ENCODE peak calls at places on chromosomes 3 and 15, in five cellular contexts. M, L, I, X and Z are unnamed samples.

GRCh38 chr3:156646958-156647357 is 27.4 kb upstream of the TIPARP start:
- DNase-seq in X (no peak), L (no peak), M (no peak), I (no peak), Z (no peak)

GRCh38 chr3:45776291-45776576 is 20.1 kb downstream of the SLC6A20 start:
- DNase-seq in M (no peak), L (no peak), I (no peak), X (no peak), Z (no peak)

GRCh38 chr3:177602601-177603136 is 405.4 kb upstream of the TBL1XR1 start:
- DNase-seq in M (no peak), L (no peak), I (peak), X (no peak), Z (peak)

GRCh38 chr15:92810418-92811138 is 89.5 kb upstream of the CHD2 start:
- DNase-seq in X (peak), L (peak), M (no peak), I (peak), Z (peak)

GRCh38 chr15:33007295-33007855 is 187.1 kb downstream of the FMN1 start:
- DNase-seq in L (no peak), I (peak), M (no peak), X (no peak), Z (no peak)

GRCh38 chr3:120100711-120101110 is 6.5 kb upstream of the GSK3B start:
- DNase-seq in I (peak), L (no peak), M (no peak), X (no peak), Z (no peak)

GRCh38 chr15:85412956-85413854 is 32.8 kb downstream of the AKAP13 start:
- DNase-seq in M (peak), L (peak), X (peak), I (peak), Z (peak)

GRCh38 chr3:38003371-38003816 is 12.8 kb downstream of the VILL start:
- DNase-seq in X (peak), M (no peak), I (peak), L (no peak), Z (peak)

GRCh38 chr3:42224178-42224577 is 41.8 kb downstream of the CCK start:
- DNase-seq in L (no peak), M (no peak), X (no peak), I (no peak), Z (no peak)

GRCh38 chr3:105953831-105954230 is 85.0 kb upstream of the CBLB start:
- DNase-seq in I (no peak), M (no peak), X (no peak), L (no peak), Z (no peak)

GRCh38 chr3:73070675-73071575 is 9.5 kb downstream of the EBLN2 start:
- DNase-seq in X (no peak), L (no peak), I (peak), M (no peak), Z (no peak)

GRCh38 chr15:45373961-45374360 is 4.4 kb downstream of the GATM start:
- DNase-seq in X (no peak), I (no peak), L (no peak), M (no peak), Z (no peak)

GRCh38 chr3:11238057-11238456 is 34.1 kb upstream of the ATG7 start:
- DNase-seq in L (no peak), X (no peak), M (no peak), I (peak), Z (no peak)

GRCh38 chr3:151835751-151836550 is 22.0 kb downstream of the AADAC start:
- DNase-seq in I (peak), X (no peak), M (no peak), L (no peak), Z (no peak)

GRCh38 chr3:49357466-49358216 is 512 bp downstream of the GPX1 start:
- DNase-seq in L (peak), M (no peak), I (peak), X (peak), Z (peak)

GRCh38 chr15:29612096-29612495 is 210.2 kb downstream of the TJP1 start:
- DNase-seq in X (no peak), L (no peak), I (peak), M (peak), Z (no peak)

GRCh38 chr15:53759333-53759975 is at the start of gene WDR72:
- DNase-seq in X (peak), M (no peak), I (no peak), L (no peak), Z (peak)

GRCh38 chr3:167734498-167735232 is at the start of gene PDCD10:
- DNase-seq in X (peak), L (peak), M (peak), I (peak), Z (peak)

GRCh38 chr3:134406331-134407246 is 32.3 kb upstream of the AMOTL2 start:
- DNase-seq in X (peak), L (no peak), I (peak), M (no peak), Z (peak)

GRCh38 chr3:107690522-107691138 is 167.9 kb downstream of the BBX start:
- DNase-seq in L (no peak), I (peak), X (no peak), M (peak), Z (no peak)

GRCh38 chr3:38916706-38917105 is 100.7 kb upstream of the SCN10A start:
- DNase-seq in M (no peak), I (no peak), X (no peak), L (no peak), Z (no peak)

GRCh38 chr3:112786002-112786590 is 60.6 kb downstream of the CD200R1L start:
- DNase-seq in I (no peak), M (no peak), L (no peak), X (no peak), Z (no peak)

GRCh38 chr3:54427951-54428871 is 305.9 kb downstream of the CACNA2D3 start:
- DNase-seq in X (no peak), I (peak), L (no peak), M (no peak), Z (peak)

GRCh38 chr3:114478806-114479205 is 185.0 kb downstream of the TIGIT start:
- DNase-seq in M (no peak), L (no peak), X (no peak), I (no peak), Z (no peak)

GRCh38 chr15:75921732-75922703 is 18.3 kb downstream of the FBXO22 start:
- DNase-seq in L (peak), M (peak), I (peak), X (no peak), Z (peak)

DNA sequence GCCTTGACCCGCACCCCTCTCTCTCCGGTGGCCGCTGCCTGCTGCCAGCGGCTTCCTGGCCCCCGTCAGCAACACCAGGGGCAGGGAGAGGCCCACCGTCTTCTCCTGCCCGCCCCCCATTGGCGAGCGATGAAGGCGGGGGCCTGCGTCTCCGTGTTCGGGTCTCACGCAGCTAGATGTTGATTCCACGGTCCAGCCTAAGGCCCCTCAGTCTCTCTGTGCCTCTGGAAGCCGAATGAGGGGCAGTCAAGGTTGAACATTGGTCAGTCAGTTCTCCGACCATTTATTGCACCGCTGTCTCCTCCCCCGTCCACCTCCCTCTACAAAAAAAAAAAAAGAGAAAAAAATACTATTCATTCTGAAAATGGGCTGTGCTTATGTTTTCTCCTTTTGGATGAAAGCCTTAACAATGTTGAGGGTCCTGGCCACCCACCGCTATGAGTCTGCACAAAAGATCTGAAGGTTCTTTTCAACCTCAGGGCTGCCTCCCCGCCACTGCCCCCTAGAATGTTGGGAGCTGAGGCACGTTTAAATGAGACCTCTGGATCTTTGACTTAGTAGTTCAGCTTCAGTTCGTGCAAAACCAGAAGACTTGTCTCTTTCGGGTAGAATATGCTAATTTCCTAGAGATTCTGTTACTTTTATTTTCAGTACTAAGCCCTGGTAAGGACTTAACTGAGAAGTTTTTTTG is 724 bp downstream of the IREB2 start:
- DNase-seq in L (no peak), M (no peak), I (peak), X (no peak), Z (peak)
- TF ChIP-seq CTCF in L (peak), M (peak), I (peak), X (no peak), Z (no peak)

DNA sequence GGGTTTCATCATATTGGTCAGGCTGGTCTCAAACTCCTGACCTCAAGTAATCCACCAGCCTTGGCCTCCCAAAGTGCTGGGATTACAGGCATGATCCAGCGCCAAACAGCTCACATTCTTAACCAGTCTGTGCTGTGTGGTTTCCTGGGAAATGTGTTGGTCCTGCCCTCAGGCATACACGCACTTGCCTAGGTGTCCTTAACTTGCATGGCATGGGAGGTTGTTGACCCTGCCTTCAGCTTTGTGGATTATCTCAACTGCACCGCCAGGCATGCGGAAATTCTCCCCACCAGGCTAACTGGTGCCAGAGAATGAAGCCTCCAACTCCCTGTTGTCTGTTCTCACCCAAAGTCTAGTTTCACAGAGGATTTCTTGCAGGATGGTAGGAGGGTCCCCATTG is 61.8 kb upstream of the EIF1B start:
- DNase-seq in M (no peak), X (no peak), I (no peak), L (no peak), Z (no peak)
- TF ChIP-seq CTCF in M (no peak), X (no peak), I (no peak), L (no peak), Z (no peak)

DNA sequence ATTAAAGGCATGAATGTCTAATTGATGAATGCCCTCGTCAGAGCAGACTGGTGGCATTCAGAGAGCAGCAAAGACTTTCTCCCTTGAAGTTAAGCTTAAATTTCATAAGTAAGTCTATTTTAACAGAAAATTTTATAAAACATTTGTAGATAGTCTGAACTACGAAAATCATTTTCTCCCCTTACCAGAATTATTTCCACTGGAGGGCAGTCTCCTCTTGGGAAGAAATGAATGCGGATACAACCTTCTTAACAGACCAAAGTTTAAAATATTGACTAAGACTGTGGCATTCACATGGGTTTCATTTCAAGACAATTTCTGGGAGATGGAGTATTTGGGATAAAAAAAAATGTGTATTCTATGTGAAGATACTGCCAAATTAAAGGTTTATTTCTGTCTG is 669.0 kb downstream of the FHIT start:
- DNase-seq in I (peak), X (no peak), M (no peak), L (no peak), Z (no peak)
- TF ChIP-seq CTCF in I (peak), X (no peak), M (peak), L (peak), Z (no peak)

GRCh38 chr3:187986514-187986934 is 167.4 kb upstream of the LPP start:
- DNase-seq in M (peak), X (no peak), L (peak), I (peak), Z (peak)
- TF ChIP-seq CTCF in M (peak), X (no peak), L (peak), I (no peak), Z (no peak)

DNA sequence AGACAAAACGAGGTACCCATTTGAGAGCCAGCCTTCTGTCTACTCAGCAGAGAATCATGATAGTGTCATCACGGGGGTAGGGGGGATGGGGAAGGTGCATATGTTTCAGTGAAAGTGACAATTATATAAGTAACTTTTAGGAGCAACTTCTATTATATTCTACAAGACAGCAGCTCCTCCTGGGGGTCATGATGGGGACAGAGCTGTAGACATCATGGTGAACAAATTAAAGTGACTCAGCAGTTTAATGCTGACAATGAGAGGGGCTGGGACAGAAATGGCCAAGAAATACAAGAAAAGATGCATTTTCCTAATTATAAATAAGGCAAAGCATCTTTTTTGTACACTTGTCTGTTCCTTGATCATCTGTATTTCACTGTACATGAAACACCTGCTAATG is 11.8 kb downstream of the CAPN3 start:
- DNase-seq in M (no peak), X (no peak), L (no peak), I (peak), Z (no peak)
- TF ChIP-seq CTCF in M (no peak), X (no peak), L (peak), I (no peak), Z (no peak)

GRCh38 chr3:58329922-58330413 is 2.7 kb upstream of the PXK start:
- DNase-seq in M (no peak), L (no peak), I (no peak), X (no peak), Z (no peak)

GRCh38 chr3:58331593-58332152 is 1.0 kb upstream of the PXK start:
- DNase-seq in X (no peak), L (no peak), M (no peak), I (no peak), Z (no peak)

GRCh38 chr3:58334013-58334321 is 1.3 kb downstream of the PXK start:
- DNase-seq in M (no peak), L (no peak), I (peak), X (no peak), Z (no peak)

GRCh38 chr3:58333206-58334012 is 717 bp downstream of the PXK start:
- DNase-seq in M (no peak), L (no peak), X (peak), I (peak), Z (peak)

DNA sequence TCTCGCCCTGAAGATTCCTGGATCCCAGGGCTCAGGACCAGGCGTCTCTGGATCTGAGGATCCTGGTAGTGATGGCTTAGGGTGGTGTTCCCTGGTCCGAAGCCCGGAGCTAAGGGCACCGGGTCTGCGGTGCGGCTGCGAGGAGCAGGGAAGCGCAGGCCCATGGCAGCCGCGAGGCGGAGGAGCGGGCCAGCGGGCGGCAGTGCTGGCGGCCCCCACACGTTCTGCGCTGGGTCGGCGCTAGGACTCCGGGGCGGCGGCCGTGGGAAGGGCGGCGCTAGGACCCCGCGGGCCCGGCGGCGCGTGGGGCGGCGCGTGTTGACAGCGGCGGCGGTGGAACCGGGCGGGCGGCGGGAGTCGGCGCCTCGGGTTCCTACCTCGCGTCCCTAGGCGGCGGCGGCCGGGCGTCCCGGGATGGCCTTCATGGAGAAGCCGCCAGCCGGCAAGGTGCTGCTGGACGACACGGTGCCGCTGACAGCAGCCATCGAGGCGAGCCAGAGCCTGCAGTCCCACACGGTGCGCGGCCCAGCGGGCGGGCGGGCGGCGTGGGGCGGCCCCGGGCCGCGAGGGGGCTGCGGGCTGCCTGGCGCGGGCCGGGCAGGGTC is at the start of gene PXK:
- DNase-seq in X (peak), L (peak), I (peak), M (no peak), Z (peak)
- TF ChIP-seq CTCF in X (peak), L (no peak), I (no peak), M (no peak), Z (no peak)

GRCh38 chr15:88610756-88611231 is 10.3 kb upstream of the AEN start:
- DNase-seq in L (no peak), I (peak), X (no peak), M (no peak), Z (no peak)
- TF ChIP-seq CTCF in L (no peak), I (no peak), X (no peak), M (peak), Z (no peak)

GRCh38 chr15:40941528-40942336 is 11.5 kb upstream of the CHAC1 start:
- DNase-seq in M (no peak), L (peak), I (peak), X (peak), Z (peak)
- TF ChIP-seq CTCF in M (peak), L (peak), I (peak), X (peak), Z (no peak)